ENCODE peak calls at places on chromosome 6, in nine cellular contexts. G, H, Q, L, S, C, Y, X and V are unnamed samples.

GRCh38 chr6:14765106-14765505 is 480.8 kb upstream of the JARID2 start:
- DNase-seq in L (no peak), C (no peak), G (no peak), X (no peak), Q (no peak), H (no peak), S (no peak), Y (no peak), V (no peak)

GRCh38 chr6:11972806-11973205 is 39.3 kb upstream of the HIVEP1 start:
- DNase-seq in G (no peak), Y (no peak), C (no peak), L (no peak), X (no peak), Q (no peak), S (no peak), H (no peak), V (no peak)

GRCh38 chr6:4972438-4972837 is 31.4 kb downstream of the RPP40 start:
- DNase-seq in H (no peak), Q (no peak), Y (no peak), G (no peak), C (no peak), X (no peak), L (no peak), S (no peak), V (peak; percentile 60)

GRCh38 chr6:75691012-75691411 is 58.0 kb upstream of the MYO6 start:
- DNase-seq in G (no peak), X (no peak), H (no peak), Y (no peak), S (no peak), L (no peak), Q (no peak), C (no peak), V (no peak)

GRCh38 chr6:5698318-5698717 is 308.4 kb downstream of the NRN1 start:
- DNase-seq in L (no peak), C (no peak), Y (no peak), Q (no peak), H (no peak), S (no peak), X (no peak), G (no peak), V (peak; percentile 31)

GRCh38 chr6:165117121-165117520 is 192.3 kb downstream of the C6orf118 start:
- DNase-seq in S (no peak), C (no peak), Q (no peak), G (no peak), H (no peak), Y (no peak), X (no peak), L (no peak), V (no peak)

GRCh38 chr6:33061987-33062386 is 11.5 kb downstream of the HLA-DPA1 start:
- DNase-seq in Y (no peak), X (no peak), Q (no peak), S (no peak), H (peak; percentile 62), G (no peak), L (no peak), C (no peak), V (no peak)

GRCh38 chr6:137851669-137852068 is 15.4 kb upstream of the TNFAIP3 start:
- DNase-seq in S (no peak), C (no peak), Q (no peak), Y (no peak), L (no peak), X (no peak), H (no peak), G (no peak), V (no peak)

GRCh38 chr6:53998293-53998692 is 113.0 kb upstream of the MLIP start:
- DNase-seq in X (no peak), L (no peak), G (no peak), Q (no peak), Y (peak; percentile 12), C (no peak), H (no peak), S (no peak), V (no peak)

GRCh38 chr6:154367839-154368695 is 11.5 kb upstream of the IPCEF1 start:
- DNase-seq in G (no peak), H (no peak), C (no peak), Q (no peak), S (no peak), Y (no peak), X (no peak), L (no peak), V (no peak)

GRCh38 chr6:2961971-2962370 is 9.4 kb downstream of the SERPINB6 start:
- DNase-seq in L (no peak), H (no peak), Y (no peak), G (no peak), S (no peak), C (no peak), Q (no peak), X (peak; percentile 78), V (no peak)

GRCh38 chr6:53090576-53090975 is 25.4 kb downstream of the FBXO9 start:
- DNase-seq in Y (no peak), G (no peak), L (no peak), X (no peak), H (no peak), Q (no peak), C (no peak), S (no peak), V (no peak)

GRCh38 chr6:24802271-24803059 is 3.7 kb upstream of the ARMH2 start:
- DNase-seq in Y (peak; percentile 61), C (no peak), X (no peak), Q (no peak), L (no peak), S (no peak), G (no peak), H (no peak), V (no peak)

GRCh38 chr6:118789419-118789818 is 104.5 kb upstream of the ASF1A start:
- DNase-seq in X (no peak), G (no peak), Q (no peak), L (no peak), S (no peak), H (no peak), Y (no peak), C (no peak), V (no peak)

GRCh38 chr6:41488392-41489129 is 57.6 kb upstream of the FOXP4 start:
- DNase-seq in L (no peak), H (peak; percentile 42), S (peak; percentile 18), C (no peak), G (no peak), Y (peak; percentile 51), X (no peak), Q (peak; percentile 63), V (no peak)

GRCh38 chr6:83853178-83853967 is at the start of gene RIPPLY2:
- DNase-seq in L (peak; percentile 15), Q (peak; percentile 52), S (no peak), G (no peak), X (no peak), Y (no peak), H (no peak), C (no peak), V (no peak)

GRCh38 chr6:156832166-156832743 is 55.1 kb downstream of the ARID1B start:
- DNase-seq in C (no peak), Y (no peak), Q (peak; percentile 52), X (no peak), G (peak; percentile 9), H (no peak), S (no peak), L (no peak), V (no peak)

GRCh38 chr6:71476872-71477271 is 188.3 kb downstream of the OGFRL1 start:
- DNase-seq in G (no peak), L (no peak), C (no peak), S (no peak), Y (no peak), Q (no peak), X (no peak), H (no peak), V (no peak)

GRCh38 chr6:138073264-138073663 is 34.0 kb downstream of the PERP start:
- DNase-seq in G (no peak), X (no peak), Q (no peak), Y (no peak), S (no peak), L (no peak), H (no peak), C (no peak), V (no peak)

GRCh38 chr6:87701676-87702588 is at the start of gene AKIRIN2:
- DNase-seq in C (peak; percentile 99), L (peak; percentile 96), S (peak; percentile 92), H (peak; percentile 97), X (peak; percentile 97), Q (peak; percentile 97), Y (peak; percentile 98), G (peak; percentile 67), V (peak; percentile 99)
- TF ChIP-seq CTCF in C (no peak), L (no peak), S (no peak), H (no peak), X (no peak), Q (no peak), Y (no peak), G (no peak), V (no peak)

DNA sequence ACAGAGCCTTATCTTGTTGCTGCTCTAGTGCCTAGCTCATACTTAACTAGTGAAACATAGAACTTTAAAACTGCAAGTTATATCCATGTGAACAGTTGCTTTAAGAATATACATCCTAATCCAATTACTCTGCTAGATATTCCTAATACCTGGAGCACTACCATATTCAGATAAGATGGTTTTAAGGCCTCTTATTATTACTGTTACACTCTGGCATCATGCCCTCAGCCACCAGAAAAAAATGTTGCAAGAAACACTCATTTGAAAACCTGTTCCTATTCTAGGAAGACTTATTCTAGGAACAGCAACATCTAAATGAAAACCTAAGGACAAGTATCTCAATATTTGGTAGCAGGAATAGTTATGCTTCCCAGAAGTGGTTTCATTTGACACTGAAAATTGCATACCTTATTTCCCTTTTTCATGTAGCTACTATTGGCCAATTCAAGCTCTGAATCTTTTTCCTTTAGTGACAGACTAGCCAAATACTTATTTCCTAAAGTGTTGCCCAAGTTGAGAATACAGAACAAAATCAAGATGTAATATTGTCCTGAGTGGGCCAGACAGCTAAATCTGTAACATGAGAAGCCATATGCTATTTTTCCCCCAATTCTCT is 4.8 kb upstream of the MTFR2 start:
- DNase-seq in X (no peak), Y (no peak), C (no peak), H (no peak), Q (no peak), G (no peak), L (no peak), S (no peak), V (no peak)
- TF ChIP-seq POLR2A in X (no peak), Y (no peak), C (no peak), H (no peak), Q (no peak), G (no peak), L (no peak), S (no peak), V (no peak)

GRCh38 chr6:40334496-40334895 is 252.7 kb downstream of the LRFN2 start:
- DNase-seq in Q (no peak), C (no peak), H (no peak), S (no peak), Y (no peak), L (no peak), X (no peak), G (no peak), V (no peak)
- TF ChIP-seq EP300 in Q (no peak), C (no peak), H (no peak), S (no peak), Y (no peak), L (no peak), X (no peak), G (no peak), V (no peak)

DNA sequence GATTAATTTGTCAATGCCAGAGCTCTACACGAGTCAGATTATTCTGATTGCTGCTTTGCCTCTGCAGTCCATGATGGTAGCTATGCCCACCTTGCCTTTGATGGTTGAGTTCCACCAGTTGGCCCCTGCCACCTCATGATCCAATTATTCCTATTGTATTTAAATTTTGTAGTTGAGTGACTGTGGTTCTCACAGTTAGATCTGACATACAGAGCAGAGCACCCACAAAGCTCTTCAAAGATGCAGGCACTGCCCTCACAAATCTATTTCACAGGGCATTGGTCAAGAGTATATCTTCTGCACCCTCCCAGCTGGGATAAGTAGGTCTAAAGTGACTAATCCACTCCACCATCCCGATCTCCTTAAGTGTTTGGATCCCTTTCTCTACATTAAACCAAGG is 318.8 kb downstream of the EYA4 start:
- DNase-seq in C (no peak), S (no peak), Y (no peak), X (no peak), H (no peak), Q (no peak), L (no peak), G (no peak), V (no peak)
- TF ChIP-seq CTCF in C (no peak), S (no peak), Y (no peak), X (no peak), H (no peak), Q (no peak), L (no peak), G (no peak), V (no peak)